ENCODE peak calls at places on chromosome 2, in ten cellular contexts. S, P, Z, F, U, C, A, V, L and G are unnamed samples.

GRCh38 chr2:100588071-100588786 is 25.4 kb downstream of the PDCL3 start:
- DNase-seq in L (no peak), P (no peak), A (no peak), S (no peak), Z (no peak), U (no peak), V (peak; percentile 75), F (no peak), C (no peak), G (no peak)

GRCh38 chr2:104658149-104658839 is 195.6 kb upstream of the POU3F3 start:
- DNase-seq in U (peak; percentile 12), P (peak; percentile 76), C (peak; percentile 64), V (peak; percentile 5), Z (peak; percentile 81), A (no peak), F (peak; percentile 66), S (no peak), L (peak; percentile 2), G (peak; percentile 65)

GRCh38 chr2:16275131-16275530 is 334.8 kb downstream of the MYCN start:
- DNase-seq in L (no peak), F (no peak), V (no peak), Z (no peak), U (no peak), S (no peak), A (no peak), C (no peak), P (no peak), G (no peak)

GRCh38 chr2:241123816-241124536 is 21.9 kb upstream of the MTERF4 start:
- DNase-seq in Z (no peak), F (no peak), C (no peak), S (peak; percentile 52), A (no peak), L (no peak), V (no peak), P (peak; percentile 44), U (peak; percentile 70), G (no peak)

GRCh38 chr2:108570416-108570815 is 36.1 kb downstream of the LIMS1 start:
- DNase-seq in A (no peak), S (no peak), C (no peak), V (peak; percentile 90), U (no peak), L (no peak), F (no peak), Z (no peak), P (no peak), G (no peak)

GRCh38 chr2:119028327-119029174 is 86.6 kb downstream of the MARCO start:
- DNase-seq in L (peak; percentile 27), Z (peak; percentile 85), U (peak; percentile 18), S (no peak), A (peak; percentile 42), C (no peak), V (no peak), F (peak; percentile 58), P (no peak), G (no peak)

GRCh38 chr2:16223071-16223470 is 282.7 kb downstream of the MYCN start:
- DNase-seq in C (no peak), A (no peak), U (no peak), P (no peak), S (no peak), V (no peak), L (no peak), F (peak; percentile 87), Z (no peak), G (no peak)

GRCh38 chr2:225735844-225736243 is 336.3 kb downstream of the NYAP2 start:
- DNase-seq in L (no peak), S (no peak), F (no peak), Z (no peak), U (no peak), C (no peak), A (no peak), V (peak; percentile 89), P (no peak), G (no peak)

GRCh38 chr2:218432676-218433365 is 13.9 kb downstream of the VIL1 start:
- DNase-seq in A (no peak), Z (no peak), C (no peak), V (no peak), P (peak; percentile 14), S (peak; percentile 47), L (no peak), U (peak; percentile 1), F (no peak), G (peak; percentile 28)

GRCh38 chr2:15897431-15898098 is 42.8 kb upstream of the MYCN start:
- DNase-seq in L (no peak), F (no peak), C (no peak), V (no peak), Z (no peak), P (no peak), A (no peak), U (no peak), S (no peak), G (no peak)

GRCh38 chr2:172086349-172087190 is 1.3 kb downstream of the DLX1 start:
- DNase-seq in C (no peak), F (peak; percentile 94), L (peak; percentile 24), U (peak; percentile 44), P (no peak), Z (peak; percentile 85), A (no peak), V (no peak), S (no peak), G (no peak)

GRCh38 chr2:38635139-38635538 is 30.8 kb upstream of the GALM start:
- DNase-seq in A (no peak), L (no peak), P (no peak), V (no peak), F (no peak), U (no peak), S (no peak), Z (no peak), C (no peak), G (no peak)
- TF ChIP-seq CTCF in A (no peak), L (no peak), P (no peak), V (no peak), F (no peak), U (no peak), S (no peak), Z (no peak), C (no peak), G (no peak)

DNA sequence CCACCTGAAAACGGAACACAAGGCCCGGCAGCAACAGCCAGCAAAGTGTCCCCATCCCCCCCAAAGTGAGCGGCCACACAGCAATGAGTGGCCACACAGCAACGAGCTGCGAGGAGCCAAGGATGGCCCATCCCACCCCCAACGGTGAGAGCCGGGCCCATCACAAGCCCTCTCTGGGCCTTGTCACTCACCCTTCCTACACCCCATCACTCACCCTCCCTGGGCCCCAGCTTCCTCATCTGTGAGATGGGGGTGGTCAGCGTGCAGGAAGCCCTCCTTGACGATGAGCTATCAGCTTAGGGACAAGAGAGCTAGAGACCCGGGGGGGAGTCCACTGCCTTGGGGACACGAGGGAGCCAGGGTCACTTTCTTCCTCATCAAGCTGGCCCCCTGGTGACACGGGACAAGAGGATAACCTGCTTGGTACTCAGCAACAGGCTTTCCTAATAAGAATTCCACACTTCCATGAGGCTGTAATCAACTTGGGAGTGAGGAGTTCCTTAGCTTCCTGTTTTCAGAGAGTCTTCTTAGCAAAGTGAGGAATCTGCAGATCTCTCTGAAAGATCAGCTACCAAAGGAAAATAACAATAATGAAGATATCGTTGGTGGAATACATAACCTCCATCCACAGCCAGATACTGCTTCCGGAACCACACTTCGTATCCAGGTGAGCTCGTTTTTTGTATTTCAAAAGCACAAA is 92.7 kb downstream of the HDAC4 start:
- DNase-seq in S (peak; percentile 75), F (no peak), U (peak; percentile 7), P (no peak), A (peak; percentile 6), L (no peak), C (no peak), V (no peak), Z (no peak), G (peak; percentile 75)
- H3K27ac ChIP-seq in S (peak overlapping the region; percentile 97), F (no peak overlapping the region), U (peak overlapping the region; percentile 77), P (peak overlapping the region; percentile 75), A (peak overlapping the region; percentile 19), L (no peak overlapping the region), C (peak overlapping the region; percentile 92), V (no peak overlapping the region), Z (no peak overlapping the region), G (peak overlapping the region; percentile 97)

DNA sequence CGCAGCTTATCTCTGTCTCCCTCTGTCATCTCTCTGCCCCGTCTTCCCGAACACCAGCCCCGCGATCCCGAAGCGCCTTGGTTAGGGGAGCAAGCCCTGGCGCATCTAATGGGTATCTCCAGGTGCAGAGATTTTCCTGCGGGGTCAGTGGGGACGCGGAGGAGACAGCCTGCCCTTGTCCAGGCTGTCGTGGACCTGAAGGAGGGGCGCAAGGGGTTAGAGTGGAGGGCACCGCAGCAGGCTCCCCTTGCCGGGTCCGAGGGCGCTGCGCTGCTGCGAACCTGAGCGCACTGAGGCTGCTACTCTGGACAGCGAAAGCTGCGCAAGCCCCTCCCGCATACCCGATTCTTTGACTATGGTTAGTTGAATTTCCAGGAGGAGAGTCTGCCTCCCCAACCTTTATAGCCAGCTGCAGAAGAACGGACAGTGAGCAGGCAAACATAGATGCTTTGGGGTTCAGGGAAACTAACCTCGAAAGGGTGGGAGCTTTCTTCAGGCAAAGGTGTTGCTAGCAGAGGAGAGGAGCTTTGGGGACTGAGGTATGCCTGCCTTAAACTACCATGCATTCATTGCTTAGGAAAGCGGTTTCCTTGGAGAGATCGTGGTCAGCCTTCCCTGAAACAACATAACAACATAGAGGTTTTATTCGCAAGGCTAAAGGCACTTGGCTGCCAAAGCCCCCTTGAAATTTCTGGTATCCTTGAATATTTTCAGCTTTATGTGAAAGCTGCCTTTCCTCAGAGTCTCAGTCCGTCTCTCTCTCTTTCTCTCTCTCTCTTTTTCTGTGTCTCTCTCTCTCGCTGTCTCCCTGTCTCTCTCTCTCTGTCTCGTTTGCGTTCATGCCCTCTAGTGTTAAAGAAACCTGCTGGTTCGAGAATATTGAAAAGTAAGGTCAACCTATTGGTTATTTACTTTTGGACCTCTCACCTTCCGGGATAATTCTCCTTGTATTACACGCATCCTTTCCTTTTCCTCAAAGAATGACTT is 1.6 kb downstream of the GALNT13 start:
- DNase-seq in A (no peak), S (no peak), V (no peak), P (peak; percentile 26), U (no peak), Z (peak; percentile 43), C (no peak), F (peak; percentile 80), L (no peak), G (no peak)
- H3K4me1 ChIP-seq in A (no peaks in the 10 kb centered on the region), S (peaks cover 26% of the 10 kb centered on the region), V (no peaks in the 10 kb centered on the region), P (peaks cover 10% of the 10 kb centered on the region), U (peaks cover 5% of the 10 kb centered on the region), Z (peaks cover 8% of the 10 kb centered on the region), C (no peaks in the 10 kb centered on the region), F (peaks cover 13% of the 10 kb centered on the region), L (no peaks in the 10 kb centered on the region), G (no peaks in the 10 kb centered on the region)

DNA sequence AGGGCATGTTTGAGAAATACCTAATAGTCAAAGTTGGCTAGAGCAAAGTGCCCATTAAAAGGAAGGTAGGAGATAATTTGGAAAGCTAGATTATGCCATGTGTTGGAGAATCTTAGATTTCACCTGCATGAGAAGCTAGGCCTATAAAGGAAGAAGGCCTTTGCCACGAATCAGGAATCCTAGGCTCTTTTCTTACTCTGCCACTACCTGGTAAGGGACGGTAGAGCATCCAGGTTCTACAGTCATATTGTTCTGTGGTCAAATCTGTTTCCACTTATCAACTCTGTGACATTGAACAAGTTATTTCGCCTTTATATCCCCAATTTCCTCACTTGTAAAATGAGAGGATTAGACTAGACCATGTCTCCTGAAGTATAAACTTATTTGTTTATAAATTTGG is 3.6 kb upstream of the KCNJ3 start:
- DNase-seq in U (no peak), S (no peak), V (no peak), P (no peak), C (no peak), L (no peak), F (no peak), Z (peak; percentile 36), A (no peak), G (no peak)
- TF ChIP-seq CTCF in U (no peak), S (no peak), V (no peak), P (no peak), C (no peak), L (no peak), F (no peak), Z (no peak), A (no peak), G (no peak)